ENCODE peak calls at places on chromosomes 12 and 14, in seven cellular contexts. Y is left ventricle myocardium inferior, V is heart right ventricle, O is cardiac muscle cell, C is upper lobe of right lung, X is PC-3, T is heart left ventricle. L is an unnamed sample. For H3K4me1, the result is how much of the 10 kb centered on the place peaks cover.

GRCh38 chr14:94572637-94573303 is 8.5 kb upstream of the SERPINA5 start:
- DNase-seq in C (no peak), T (no peak), V (no peak), O (no peak), X (no peak), Y (no peak), L (no peak)

GRCh38 chr12:108826807-108827721 is 30.3 kb downstream of the SSH1 start:
- DNase-seq in O (peak), C (no peak), X (no peak), Y (peak), V (no peak), T (no peak), L (no peak)

GRCh38 chr12:64193045-64193444 is 29.1 kb downstream of the KICS2 start:
- DNase-seq in O (no peak), V (no peak), Y (no peak), C (no peak), X (no peak), T (no peak), L (no peak)

GRCh38 chr14:94009767-94010166 is 12.7 kb downstream of the CCDC197 start:
- DNase-seq in C (no peak), V (no peak), X (peak), Y (no peak), O (peak), T (no peak), L (peak)

GRCh38 chr14:75147423-75148071 is 20.7 kb upstream of the NEK9 start:
- DNase-seq in T (peak), V (peak), C (peak), Y (peak), X (no peak), O (peak), L (peak)

GRCh38 chr12:116958402-116959197 is 47.9 kb downstream of the FBXW8 start:
- DNase-seq in Y (no peak), O (no peak), V (peak), T (no peak), C (no peak), X (peak), L (no peak)

GRCh38 chr12:121792607-121793500 is 634 bp downstream of the RHOF start:
- DNase-seq in T (no peak), C (peak), V (no peak), Y (peak), X (peak), O (no peak), L (peak)

GRCh38 chr12:19150273-19150895 is 20.9 kb downstream of the PLEKHA5 start:
- DNase-seq in C (no peak), O (peak), T (peak), V (peak), Y (no peak), X (no peak), L (no peak)

GRCh38 chr14:22449612-22449930 is 139.5 kb downstream of the DAD1 start:
- DNase-seq in T (no peak), C (no peak), Y (no peak), O (no peak), X (no peak), V (no peak), L (no peak)

GRCh38 chr12:27277846-27278260 is 33.8 kb downstream of the STK38L start:
- DNase-seq in V (peak), O (peak), C (no peak), X (peak), T (peak), Y (no peak), L (no peak)

GRCh38 chr12:29844667-29845066 is 60.9 kb upstream of the TMTC1 start:
- DNase-seq in O (peak), Y (no peak), C (no peak), T (no peak), V (no peak), X (no peak), L (no peak)
- TF ChIP-seq CTCF in O (no peak), Y (no peak), C (no peak), T (no peak), V (no peak), X (peak), L (no peak)

DNA sequence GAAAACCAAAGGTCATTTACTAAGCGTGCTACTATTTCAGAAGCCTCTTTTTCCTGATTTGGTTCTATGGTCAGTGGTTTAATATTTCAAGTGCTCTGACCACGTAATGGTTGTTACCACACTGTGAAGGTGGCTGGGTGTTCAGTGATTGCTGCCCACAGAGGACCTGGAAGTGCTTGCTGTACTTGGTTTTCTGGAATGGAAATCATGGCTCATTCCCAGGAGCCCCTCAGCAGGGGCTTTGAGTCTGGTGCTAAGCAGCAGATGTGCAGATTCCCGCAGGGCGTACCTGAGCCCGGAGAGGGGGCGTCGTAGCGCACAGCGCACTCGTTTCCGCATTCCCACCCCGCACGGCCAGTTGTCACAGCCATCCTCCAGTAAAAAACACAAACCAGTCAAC is 50.5 kb downstream of the TRAF3 start:
- DNase-seq in V (no peak), T (no peak), C (no peak), O (no peak), X (no peak), Y (no peak), L (no peak)
- H3K4me1 ChIP-seq in V (under half), T (under half), C (under half), O (under half), X (under half), Y (under half), L (under half)

GRCh38 chr14:30180219-30180618 is 252.6 kb upstream of the PRKD1 start:
- DNase-seq in T (no peak), X (no peak), C (no peak), O (peak), V (no peak), Y (no peak), L (no peak)

GRCh38 chr14:30191639-30192279 is 264.1 kb upstream of the PRKD1 start:
- DNase-seq in C (no peak), Y (no peak), V (no peak), T (no peak), X (no peak), O (no peak), L (no peak)

DNA sequence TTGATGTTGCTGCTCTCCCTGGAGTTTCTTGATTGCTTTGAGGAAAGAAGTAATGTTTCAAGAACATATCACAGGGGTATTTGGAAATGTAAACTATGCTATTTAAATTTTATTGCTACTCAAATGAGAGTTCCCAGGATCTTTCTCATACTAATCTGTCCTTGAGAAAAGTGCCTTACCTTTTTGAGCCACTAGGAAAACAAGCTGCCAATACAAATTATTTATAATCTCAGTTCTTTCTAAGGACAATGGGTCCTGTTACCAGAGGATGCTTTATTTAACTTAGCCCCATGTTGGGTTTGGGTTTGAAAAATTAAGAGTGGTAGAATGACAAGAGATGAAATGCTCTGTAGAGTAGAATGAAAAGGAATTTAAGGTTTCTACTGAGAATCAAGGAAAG is 258.2 kb upstream of the PRKD1 start:
- DNase-seq in V (no peak), X (no peak), T (no peak), Y (no peak), O (no peak), C (no peak), L (no peak)
- TF ChIP-seq CTCF in V (no peak), X (no peak), T (no peak), Y (no peak), O (no peak), C (no peak), L (no peak)

GRCh38 chr14:98183556-98183955 is 1088.4 kb downstream of the BCL11B start:
- DNase-seq in O (no peak), X (no peak), T (no peak), C (no peak), V (no peak), Y (no peak), L (no peak)

GRCh38 chr14:98185036-98185435 is 1087.0 kb downstream of the BCL11B start:
- DNase-seq in Y (no peak), T (no peak), X (no peak), C (no peak), V (no peak), O (no peak), L (no peak)

GRCh38 chr14:98186140-98186539 is 1085.9 kb downstream of the BCL11B start:
- DNase-seq in T (no peak), Y (no peak), V (no peak), X (no peak), C (no peak), O (no peak), L (no peak)

GRCh38 chr14:98182385-98183055 is 1089.5 kb downstream of the BCL11B start:
- DNase-seq in T (no peak), X (peak), O (peak), C (no peak), V (no peak), Y (no peak), L (no peak)

GRCh38 chr14:98184467-98184866 is 1087.5 kb downstream of the BCL11B start:
- DNase-seq in V (no peak), O (no peak), C (no peak), T (no peak), Y (no peak), X (no peak), L (no peak)
- H3K4me1 ChIP-seq in V (under half), O (under half), C (under half), T (under half), Y (under half), X (under half), L (under half)

DNA sequence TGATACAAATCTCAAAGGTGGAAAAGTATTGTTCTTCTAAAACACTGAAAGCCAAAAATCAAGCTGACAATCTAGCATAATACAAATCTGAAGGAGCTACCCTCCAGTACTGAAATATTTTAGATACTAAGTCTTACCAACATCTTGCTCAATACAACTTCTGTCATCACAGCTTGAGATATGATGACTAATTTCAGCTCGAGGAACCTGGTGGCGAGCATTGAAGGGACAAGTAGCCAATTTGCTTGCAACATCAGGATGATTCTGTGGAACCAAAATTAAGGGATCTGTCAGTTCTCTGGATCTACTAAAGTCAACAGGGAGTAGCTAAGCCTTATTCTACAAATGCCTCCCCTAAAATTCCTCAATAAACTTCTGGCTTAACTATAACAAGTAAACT is 10.4 kb downstream of the GTSF1 start:
- DNase-seq in V (no peak), O (peak), C (no peak), T (no peak), Y (peak), X (peak), L (no peak)
- TF ChIP-seq CTCF in V (no peak), O (no peak), C (no peak), T (no peak), Y (no peak), X (no peak), L (no peak)

GRCh38 chr12:68630050-68630449 is 19.4 kb downstream of the RAP1B start:
- DNase-seq in C (no peak), Y (no peak), V (no peak), X (peak), O (no peak), T (no peak), L (no peak)

GRCh38 chr12:68624933-68625332 is 14.2 kb downstream of the RAP1B start:
- DNase-seq in C (no peak), X (no peak), Y (no peak), V (no peak), O (no peak), T (no peak), L (no peak)

GRCh38 chr12:68630598-68630997 is 19.9 kb downstream of the RAP1B start:
- DNase-seq in C (no peak), V (no peak), O (no peak), X (no peak), Y (no peak), T (no peak), L (no peak)

GRCh38 chr12:68628698-68629097 is 18.0 kb downstream of the RAP1B start:
- DNase-seq in X (no peak), O (no peak), C (no peak), T (no peak), Y (no peak), V (no peak), L (no peak)

DNA sequence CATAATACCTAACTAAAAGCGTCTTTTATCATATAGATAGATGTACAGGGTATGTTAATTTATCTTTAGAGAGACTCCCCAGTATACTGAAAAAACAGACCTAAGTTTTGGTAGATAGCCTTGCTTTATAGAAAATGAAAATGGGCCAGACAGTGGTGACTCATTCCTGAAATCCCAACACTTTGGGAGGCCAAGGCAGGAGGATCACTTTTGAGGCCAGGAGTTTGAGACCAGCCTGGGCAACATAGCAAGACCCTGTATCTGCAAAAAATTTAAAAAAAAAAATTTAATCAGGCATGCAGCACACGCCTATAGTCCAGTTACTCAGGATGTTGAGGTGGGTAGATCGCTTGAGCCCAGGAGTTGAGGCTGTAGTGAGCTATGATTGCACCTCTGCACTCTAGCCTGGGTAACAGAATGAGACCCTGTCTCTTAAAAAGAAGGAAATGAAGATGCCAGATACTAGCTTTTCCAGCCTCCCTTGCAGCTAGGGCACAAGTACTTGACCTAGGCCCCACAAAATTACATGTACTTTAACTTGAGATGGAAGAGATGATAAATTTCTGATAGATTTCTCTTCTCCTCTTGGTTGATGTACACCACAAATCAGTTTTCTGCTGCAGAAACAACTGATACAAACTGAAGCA is 17.1 kb downstream of the RAP1B start:
- DNase-seq in Y (no peak), V (no peak), C (no peak), O (no peak), X (no peak), T (no peak), L (no peak)
- H3K4me1 ChIP-seq in Y (half or more), V (half or more), C (under half), O (under half), X (under half), T (under half), L (under half)